ENCODE peak calls at places on chromosomes 1 and 21, in seven cellular contexts. One of them, this sample, is unnamed.

GRCh38 chr1:27049607-27050006 is 37.0 kb upstream of the TENT5B start:
- DNase-seq in A549: no peak
- DNase-seq in CD8-positive, alpha-beta T cell: no peak
- DNase-seq in left cardiac atrium: no peak
- DNase-seq in central memory CD4-positive, alpha-beta T cell: no peak
- DNase-seq in activated CD8-positive, alpha-beta memory T cell treated with anti-CD3 and anti-CD28 coated beads for 24 hours: no peak
- DNase-seq in endothelial cell of umbilical vein: no peak
- DNase-seq in this sample: no peak

GRCh38 chr1:27011058-27011764 is 1.4 kb downstream of the TENT5B start:
- DNase-seq in CD8-positive, alpha-beta T cell: no peak
- DNase-seq in central memory CD4-positive, alpha-beta T cell: no peak
- DNase-seq in endothelial cell of umbilical vein: no peak
- DNase-seq in activated CD8-positive, alpha-beta memory T cell treated with anti-CD3 and anti-CD28 coated beads for 24 hours: no peak
- DNase-seq in A549: peak; percentile 81
- DNase-seq in left cardiac atrium: peak; percentile 52
- DNase-seq in this sample: no peak

GRCh38 chr1:112614460-112615065 is 4.4 kb downstream of the ST7L start:
- DNase-seq in endothelial cell of umbilical vein: peak; percentile 64
- DNase-seq in A549: peak; percentile 48
- DNase-seq in activated CD8-positive, alpha-beta memory T cell treated with anti-CD3 and anti-CD28 coated beads for 24 hours: no peak
- DNase-seq in left cardiac atrium: no peak
- DNase-seq in CD8-positive, alpha-beta T cell: no peak
- DNase-seq in central memory CD4-positive, alpha-beta T cell: peak; percentile 29
- DNase-seq in this sample: peak; percentile 27

GRCh38 chr1:117067528-117068370 is 7.6 kb downstream of the TTF2 start:
- DNase-seq in CD8-positive, alpha-beta T cell: peak; percentile 23
- DNase-seq in A549: peak; percentile 41
- DNase-seq in endothelial cell of umbilical vein: peak; percentile 51
- DNase-seq in activated CD8-positive, alpha-beta memory T cell treated with anti-CD3 and anti-CD28 coated beads for 24 hours: no peak
- DNase-seq in left cardiac atrium: peak; percentile 48
- DNase-seq in central memory CD4-positive, alpha-beta T cell: peak; percentile 26
- DNase-seq in this sample: no peak

GRCh38 chr1:109621402-109622101 is 1.9 kb downstream of the AMPD2 start:
- DNase-seq in activated CD8-positive, alpha-beta memory T cell treated with anti-CD3 and anti-CD28 coated beads for 24 hours: peak; percentile 60
- DNase-seq in left cardiac atrium: peak; percentile 21
- DNase-seq in endothelial cell of umbilical vein: no peak
- DNase-seq in central memory CD4-positive, alpha-beta T cell: no peak
- DNase-seq in CD8-positive, alpha-beta T cell: no peak
- DNase-seq in A549: no peak
- DNase-seq in this sample: no peak

GRCh38 chr1:53319296-53320101 is 8.4 kb downstream of the LRP8 start:
- DNase-seq in activated CD8-positive, alpha-beta memory T cell treated with anti-CD3 and anti-CD28 coated beads for 24 hours: no peak
- DNase-seq in endothelial cell of umbilical vein: no peak
- DNase-seq in CD8-positive, alpha-beta T cell: no peak
- DNase-seq in central memory CD4-positive, alpha-beta T cell: no peak
- DNase-seq in left cardiac atrium: peak; percentile 16
- DNase-seq in A549: no peak
- DNase-seq in this sample: no peak

GRCh38 chr1:202145325-202146140 is 996 bp upstream of the ARL8A start:
- DNase-seq in activated CD8-positive, alpha-beta memory T cell treated with anti-CD3 and anti-CD28 coated beads for 24 hours: peak; percentile 72
- DNase-seq in central memory CD4-positive, alpha-beta T cell: no peak
- DNase-seq in A549: no peak
- DNase-seq in CD8-positive, alpha-beta T cell: no peak
- DNase-seq in endothelial cell of umbilical vein: peak; percentile 30
- DNase-seq in left cardiac atrium: no peak
- DNase-seq in this sample: no peak

GRCh38 chr1:22784317-22784716 is 73.7 kb downstream of the EPHB2 start:
- DNase-seq in activated CD8-positive, alpha-beta memory T cell treated with anti-CD3 and anti-CD28 coated beads for 24 hours: no peak
- DNase-seq in left cardiac atrium: no peak
- DNase-seq in CD8-positive, alpha-beta T cell: no peak
- DNase-seq in A549: no peak
- DNase-seq in endothelial cell of umbilical vein: no peak
- DNase-seq in central memory CD4-positive, alpha-beta T cell: no peak
- DNase-seq in this sample: no peak

GRCh38 chr1:29876902-29877301 is 640.6 kb downstream of the PTPRU start:
- DNase-seq in CD8-positive, alpha-beta T cell: no peak
- DNase-seq in activated CD8-positive, alpha-beta memory T cell treated with anti-CD3 and anti-CD28 coated beads for 24 hours: no peak
- DNase-seq in left cardiac atrium: no peak
- DNase-seq in central memory CD4-positive, alpha-beta T cell: no peak
- DNase-seq in endothelial cell of umbilical vein: no peak
- DNase-seq in A549: no peak
- DNase-seq in this sample: no peak

GRCh38 chr21:37636152-37636860 is 269.7 kb downstream of the DYRK1A start:
- DNase-seq in endothelial cell of umbilical vein: peak; percentile 71
- DNase-seq in activated CD8-positive, alpha-beta memory T cell treated with anti-CD3 and anti-CD28 coated beads for 24 hours: no peak
- DNase-seq in central memory CD4-positive, alpha-beta T cell: no peak
- DNase-seq in CD8-positive, alpha-beta T cell: no peak
- DNase-seq in left cardiac atrium: no peak
- DNase-seq in A549: peak; percentile 68
- DNase-seq in this sample: no peak

GRCh38 chr1:5996641-5997270 is 4.5 kb upstream of the NPHP4 start:
- DNase-seq in left cardiac atrium: no peak
- DNase-seq in A549: no peak
- DNase-seq in endothelial cell of umbilical vein: no peak
- DNase-seq in central memory CD4-positive, alpha-beta T cell: no peak
- DNase-seq in activated CD8-positive, alpha-beta memory T cell treated with anti-CD3 and anti-CD28 coated beads for 24 hours: no peak
- DNase-seq in CD8-positive, alpha-beta T cell: no peak
- DNase-seq in this sample: peak; percentile 11

GRCh38 chr1:113138778-113139177 is 65.8 kb downstream of the LRIG2 start:
- DNase-seq in endothelial cell of umbilical vein: no peak
- DNase-seq in A549: no peak
- DNase-seq in left cardiac atrium: no peak
- DNase-seq in activated CD8-positive, alpha-beta memory T cell treated with anti-CD3 and anti-CD28 coated beads for 24 hours: no peak
- DNase-seq in central memory CD4-positive, alpha-beta T cell: no peak
- DNase-seq in CD8-positive, alpha-beta T cell: no peak
- DNase-seq in this sample: no peak

GRCh38 chr1:91545506-91546300 is 45.1 kb downstream of the CDC7 start:
- DNase-seq in A549: no peak
- DNase-seq in central memory CD4-positive, alpha-beta T cell: no peak
- DNase-seq in left cardiac atrium: no peak
- DNase-seq in endothelial cell of umbilical vein: peak; percentile 6
- DNase-seq in CD8-positive, alpha-beta T cell: no peak
- DNase-seq in activated CD8-positive, alpha-beta memory T cell treated with anti-CD3 and anti-CD28 coated beads for 24 hours: no peak
- DNase-seq in this sample: no peak

GRCh38 chr1:162388083-162388594 is 6.6 kb downstream of the C1orf226 start:
- DNase-seq in CD8-positive, alpha-beta T cell: no peak
- DNase-seq in activated CD8-positive, alpha-beta memory T cell treated with anti-CD3 and anti-CD28 coated beads for 24 hours: no peak
- DNase-seq in A549: no peak
- DNase-seq in central memory CD4-positive, alpha-beta T cell: no peak
- DNase-seq in left cardiac atrium: no peak
- DNase-seq in endothelial cell of umbilical vein: no peak
- DNase-seq in this sample: no peak

GRCh38 chr1:1123581-1124507 is 8.0 kb upstream of the C1orf159 start:
- DNase-seq in A549: no peak
- DNase-seq in endothelial cell of umbilical vein: no peak
- DNase-seq in activated CD8-positive, alpha-beta memory T cell treated with anti-CD3 and anti-CD28 coated beads for 24 hours: no peak
- DNase-seq in CD8-positive, alpha-beta T cell: no peak
- DNase-seq in central memory CD4-positive, alpha-beta T cell: no peak
- DNase-seq in left cardiac atrium: peak; percentile 9
- DNase-seq in this sample: no peak

GRCh38 chr1:167668108-167668507 is 38.1 kb downstream of the RCSD1 start:
- DNase-seq in activated CD8-positive, alpha-beta memory T cell treated with anti-CD3 and anti-CD28 coated beads for 24 hours: no peak
- DNase-seq in left cardiac atrium: no peak
- DNase-seq in A549: no peak
- DNase-seq in central memory CD4-positive, alpha-beta T cell: no peak
- DNase-seq in endothelial cell of umbilical vein: no peak
- DNase-seq in CD8-positive, alpha-beta T cell: no peak
- DNase-seq in this sample: no peak

GRCh38 chr1:30450148-30450817 is 273.1 kb downstream of the MATN1 start:
- DNase-seq in left cardiac atrium: no peak
- DNase-seq in CD8-positive, alpha-beta T cell: no peak
- DNase-seq in A549: no peak
- DNase-seq in activated CD8-positive, alpha-beta memory T cell treated with anti-CD3 and anti-CD28 coated beads for 24 hours: peak; percentile 13
- DNase-seq in central memory CD4-positive, alpha-beta T cell: no peak
- DNase-seq in endothelial cell of umbilical vein: no peak
- DNase-seq in this sample: no peak

GRCh38 chr1:212311836-212312497 is 26.8 kb downstream of the PPP2R5A start:
- DNase-seq in A549: no peak
- DNase-seq in endothelial cell of umbilical vein: no peak
- DNase-seq in activated CD8-positive, alpha-beta memory T cell treated with anti-CD3 and anti-CD28 coated beads for 24 hours: no peak
- DNase-seq in central memory CD4-positive, alpha-beta T cell: no peak
- DNase-seq in CD8-positive, alpha-beta T cell: no peak
- DNase-seq in left cardiac atrium: no peak
- DNase-seq in this sample: no peak

GRCh38 chr1:156490401-156491032 is 10.1 kb downstream of the MEF2D start:
- DNase-seq in endothelial cell of umbilical vein: no peak
- DNase-seq in CD8-positive, alpha-beta T cell: no peak
- DNase-seq in central memory CD4-positive, alpha-beta T cell: no peak
- DNase-seq in activated CD8-positive, alpha-beta memory T cell treated with anti-CD3 and anti-CD28 coated beads for 24 hours: no peak
- DNase-seq in A549: peak; percentile 33
- DNase-seq in left cardiac atrium: peak; percentile 60
- DNase-seq in this sample: no peak

GRCh38 chr1:230270185-230270939 is 155.8 kb downstream of the PGBD5 start:
- DNase-seq in A549: no peak
- DNase-seq in central memory CD4-positive, alpha-beta T cell: no peak
- DNase-seq in CD8-positive, alpha-beta T cell: no peak
- DNase-seq in endothelial cell of umbilical vein: peak; percentile 76
- DNase-seq in activated CD8-positive, alpha-beta memory T cell treated with anti-CD3 and anti-CD28 coated beads for 24 hours: no peak
- DNase-seq in left cardiac atrium: no peak
- DNase-seq in this sample: no peak

GRCh38 chr1:226444901-226445300 is 37.0 kb upstream of the PARP1 start:
- DNase-seq in endothelial cell of umbilical vein: no peak
- DNase-seq in left cardiac atrium: no peak
- DNase-seq in activated CD8-positive, alpha-beta memory T cell treated with anti-CD3 and anti-CD28 coated beads for 24 hours: peak; percentile 75
- DNase-seq in central memory CD4-positive, alpha-beta T cell: peak; percentile 75
- DNase-seq in CD8-positive, alpha-beta T cell: peak; percentile 58
- DNase-seq in A549: no peak
- DNase-seq in this sample: peak; percentile 89

GRCh38 chr1:246067432-246068021 is 439.6 kb downstream of the SMYD3 start:
- DNase-seq in CD8-positive, alpha-beta T cell: no peak
- DNase-seq in central memory CD4-positive, alpha-beta T cell: no peak
- DNase-seq in endothelial cell of umbilical vein: no peak
- DNase-seq in activated CD8-positive, alpha-beta memory T cell treated with anti-CD3 and anti-CD28 coated beads for 24 hours: no peak
- DNase-seq in left cardiac atrium: no peak
- DNase-seq in A549: no peak
- DNase-seq in this sample: no peak

GRCh38 chr1:92752719-92753118 is 32.2 kb downstream of the EVI5 start:
- DNase-seq in CD8-positive, alpha-beta T cell: no peak
- DNase-seq in left cardiac atrium: no peak
- DNase-seq in A549: no peak
- DNase-seq in endothelial cell of umbilical vein: no peak
- DNase-seq in central memory CD4-positive, alpha-beta T cell: no peak
- DNase-seq in activated CD8-positive, alpha-beta memory T cell treated with anti-CD3 and anti-CD28 coated beads for 24 hours: no peak
- DNase-seq in this sample: no peak

GRCh38 chr1:50275564-50275963 is 147.7 kb downstream of the DMRTA2 start:
- DNase-seq in activated CD8-positive, alpha-beta memory T cell treated with anti-CD3 and anti-CD28 coated beads for 24 hours: no peak
- DNase-seq in endothelial cell of umbilical vein: no peak
- DNase-seq in central memory CD4-positive, alpha-beta T cell: no peak
- DNase-seq in CD8-positive, alpha-beta T cell: no peak
- DNase-seq in left cardiac atrium: no peak
- DNase-seq in A549: no peak
- DNase-seq in this sample: no peak

GRCh38 chr1:216114180-216114579 is 309.1 kb downstream of the USH2A start:
- DNase-seq in A549: no peak
- DNase-seq in central memory CD4-positive, alpha-beta T cell: no peak
- DNase-seq in left cardiac atrium: no peak
- DNase-seq in activated CD8-positive, alpha-beta memory T cell treated with anti-CD3 and anti-CD28 coated beads for 24 hours: no peak
- DNase-seq in CD8-positive, alpha-beta T cell: no peak
- DNase-seq in endothelial cell of umbilical vein: no peak
- DNase-seq in this sample: no peak

GRCh38 chr1:87291107-87291506 is 37.6 kb upstream of the LMO4 start:
- DNase-seq in left cardiac atrium: no peak
- DNase-seq in central memory CD4-positive, alpha-beta T cell: no peak
- DNase-seq in CD8-positive, alpha-beta T cell: no peak
- DNase-seq in activated CD8-positive, alpha-beta memory T cell treated with anti-CD3 and anti-CD28 coated beads for 24 hours: no peak
- DNase-seq in endothelial cell of umbilical vein: no peak
- DNase-seq in A549: no peak
- DNase-seq in this sample: no peak

GRCh38 chr1:35316264-35316663 is 47.8 kb downstream of the ZMYM4 start:
- DNase-seq in CD8-positive, alpha-beta T cell: no peak
- DNase-seq in endothelial cell of umbilical vein: no peak
- DNase-seq in left cardiac atrium: no peak
- DNase-seq in A549: no peak
- DNase-seq in central memory CD4-positive, alpha-beta T cell: no peak
- DNase-seq in activated CD8-positive, alpha-beta memory T cell treated with anti-CD3 and anti-CD28 coated beads for 24 hours: no peak
- DNase-seq in this sample: no peak

GRCh38 chr1:44724408-44725308 is 6.3 kb downstream of the RNU5D-1 start:
- DNase-seq in left cardiac atrium: no peak
- DNase-seq in endothelial cell of umbilical vein: no peak
- DNase-seq in central memory CD4-positive, alpha-beta T cell: no peak
- DNase-seq in A549: no peak
- DNase-seq in activated CD8-positive, alpha-beta memory T cell treated with anti-CD3 and anti-CD28 coated beads for 24 hours: no peak
- DNase-seq in CD8-positive, alpha-beta T cell: no peak
- DNase-seq in this sample: no peak

GRCh38 chr1:171119648-171120047 is 28.9 kb downstream of the FMO3 start:
- DNase-seq in left cardiac atrium: no peak
- DNase-seq in A549: no peak
- DNase-seq in CD8-positive, alpha-beta T cell: no peak
- DNase-seq in central memory CD4-positive, alpha-beta T cell: no peak
- DNase-seq in activated CD8-positive, alpha-beta memory T cell treated with anti-CD3 and anti-CD28 coated beads for 24 hours: no peak
- DNase-seq in endothelial cell of umbilical vein: no peak
- DNase-seq in this sample: no peak